ENCODE peak calls at places on chromosomes 12 and 14, in six cellular contexts. One of them, this sample, is unnamed.

GRCh38 chr12:109961612-109962011 is 34.6 kb downstream of the GIT2 start:
- DNase-seq in A549: no peak
- DNase-seq in tibial nerve: no peak
- DNase-seq in psoas muscle: no peak
- DNase-seq in CD8-positive, alpha-beta T cell: no peak
- DNase-seq in brain microvascular endothelial cell: no peak
- DNase-seq in this sample: no peak

GRCh38 chr14:39015360-39015961 is 87.6 kb downstream of the SEC23A start:
- DNase-seq in A549: peak; percentile 46
- DNase-seq in tibial nerve: no peak
- DNase-seq in psoas muscle: no peak
- DNase-seq in CD8-positive, alpha-beta T cell: no peak
- DNase-seq in brain microvascular endothelial cell: peak; percentile 26
- DNase-seq in this sample: no peak

GRCh38 chr12:109053382-109054123 is 1.2 kb downstream of the USP30 start:
- DNase-seq in A549: no peak
- DNase-seq in tibial nerve: no peak
- DNase-seq in psoas muscle: no peak
- DNase-seq in CD8-positive, alpha-beta T cell: no peak
- DNase-seq in brain microvascular endothelial cell: no peak
- DNase-seq in this sample: no peak

GRCh38 chr12:78970041-78970440 is 105.5 kb downstream of the SYT1 start:
- DNase-seq in A549: no peak
- DNase-seq in tibial nerve: no peak
- DNase-seq in psoas muscle: no peak
- DNase-seq in CD8-positive, alpha-beta T cell: no peak
- DNase-seq in brain microvascular endothelial cell: no peak
- DNase-seq in this sample: no peak

GRCh38 chr14:99481745-99482099 is 513 bp downstream of the CCNK start:
- DNase-seq in A549: peak; percentile 40
- DNase-seq in tibial nerve: no peak
- DNase-seq in psoas muscle: no peak
- DNase-seq in CD8-positive, alpha-beta T cell: no peak
- DNase-seq in brain microvascular endothelial cell: peak; percentile 18
- DNase-seq in this sample: no peak

GRCh38 chr14:72925171-72925759 is 999 bp upstream of the DCAF4 start:
- DNase-seq in A549: no peak
- DNase-seq in tibial nerve: no peak
- DNase-seq in psoas muscle: no peak
- DNase-seq in CD8-positive, alpha-beta T cell: no peak
- DNase-seq in brain microvascular endothelial cell: no peak
- DNase-seq in this sample: no peak

GRCh38 chr14:51185754-51186153 is 54.3 kb upstream of the TMX1 start:
- DNase-seq in A549: no peak
- DNase-seq in tibial nerve: no peak
- DNase-seq in psoas muscle: no peak
- DNase-seq in CD8-positive, alpha-beta T cell: no peak
- DNase-seq in brain microvascular endothelial cell: no peak
- DNase-seq in this sample: no peak

GRCh38 chr14:37150414-37150813 is 22.0 kb downstream of the SLC25A21 start:
- DNase-seq in A549: peak; percentile 44
- DNase-seq in tibial nerve: no peak
- DNase-seq in psoas muscle: no peak
- DNase-seq in CD8-positive, alpha-beta T cell: no peak
- DNase-seq in brain microvascular endothelial cell: peak; percentile 14
- DNase-seq in this sample: no peak

GRCh38 chr14:75283162-75283883 is 4.7 kb downstream of the FOS start:
- DNase-seq in A549: no peak
- DNase-seq in tibial nerve: peak; percentile 62
- DNase-seq in psoas muscle: no peak
- DNase-seq in CD8-positive, alpha-beta T cell: peak; percentile 51
- DNase-seq in brain microvascular endothelial cell: peak; percentile 66
- DNase-seq in this sample: no peak

GRCh38 chr12:127881371-127882140 is 385.4 kb upstream of the TMEM132C start:
- DNase-seq in A549: no peak
- DNase-seq in tibial nerve: no peak
- DNase-seq in psoas muscle: no peak
- DNase-seq in CD8-positive, alpha-beta T cell: no peak
- DNase-seq in brain microvascular endothelial cell: no peak
- DNase-seq in this sample: no peak

GRCh38 chr12:52235001-52235760 is 2.1 kb downstream of the KRT7 start:
- DNase-seq in A549: no peak
- DNase-seq in tibial nerve: no peak
- DNase-seq in psoas muscle: peak; percentile 47
- DNase-seq in CD8-positive, alpha-beta T cell: no peak
- DNase-seq in brain microvascular endothelial cell: no peak
- DNase-seq in this sample: no peak

GRCh38 chr14:99571303-99571986 is 32.6 kb downstream of the CCDC85C start:
- DNase-seq in A549: no peak
- DNase-seq in tibial nerve: no peak
- DNase-seq in psoas muscle: no peak
- DNase-seq in CD8-positive, alpha-beta T cell: peak; percentile 18
- DNase-seq in brain microvascular endothelial cell: no peak
- DNase-seq in this sample: peak; percentile 85

GRCh38 chr12:49623142-49623899 is at the start of gene PRPF40B:
- DNase-seq in A549: peak; percentile 95
- DNase-seq in tibial nerve: peak; percentile 72
- DNase-seq in psoas muscle: peak; percentile 95
- DNase-seq in CD8-positive, alpha-beta T cell: peak; percentile 92
- DNase-seq in brain microvascular endothelial cell: peak; percentile 65
- DNase-seq in this sample: peak; percentile 92

GRCh38 chr14:104685216-104685997 is 4.0 kb upstream of the INF2 start:
- DNase-seq in A549: no peak
- DNase-seq in tibial nerve: no peak
- DNase-seq in psoas muscle: peak; percentile 10
- DNase-seq in CD8-positive, alpha-beta T cell: no peak
- DNase-seq in brain microvascular endothelial cell: no peak
- DNase-seq in this sample: no peak

DNA sequence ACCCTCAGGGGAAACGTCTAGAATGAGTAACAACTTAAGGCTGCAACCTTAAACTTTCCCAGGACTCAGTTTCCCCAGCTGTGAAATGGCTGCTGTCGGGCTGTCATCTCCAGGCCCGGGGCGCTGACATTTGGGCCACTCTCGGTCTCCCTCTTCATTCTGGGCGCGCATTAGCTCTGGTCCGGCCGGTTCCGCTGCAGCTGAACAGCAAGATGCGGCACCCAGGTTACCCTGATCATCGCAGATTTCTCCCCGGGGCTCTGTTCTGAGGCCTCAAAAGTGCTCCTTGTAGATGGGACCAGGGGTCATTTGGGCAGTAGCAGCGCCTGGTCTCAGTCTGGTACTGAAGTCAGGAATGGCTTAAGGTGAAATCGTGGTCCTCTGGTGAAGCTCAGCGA is 890 bp upstream of the BCL7A start:
- DNase-seq in A549: no peak
- DNase-seq in tibial nerve: no peak
- DNase-seq in psoas muscle: no peak
- DNase-seq in CD8-positive, alpha-beta T cell: no peak
- DNase-seq in brain microvascular endothelial cell: no peak
- DNase-seq in this sample: no peak
- H3K27ac ChIP-seq in A549: peak overlapping the region; percentile 89
- H3K27ac ChIP-seq in tibial nerve: no peak overlapping the region
- H3K27ac ChIP-seq in psoas muscle: no peak overlapping the region
- H3K27ac ChIP-seq in CD8-positive, alpha-beta T cell: no peak overlapping the region
- H3K27ac ChIP-seq in brain microvascular endothelial cell: no peak overlapping the region
- H3K27ac ChIP-seq in this sample: no peak overlapping the region

GRCh38 chr14:69547701-69548348 is 26.8 kb downstream of the CCDC177 start:
- DNase-seq in A549: no peak
- DNase-seq in tibial nerve: no peak
- DNase-seq in psoas muscle: no peak
- DNase-seq in CD8-positive, alpha-beta T cell: no peak
- DNase-seq in brain microvascular endothelial cell: peak; percentile 14
- DNase-seq in this sample: no peak

GRCh38 chr14:69542311-69542710 is 32.4 kb downstream of the CCDC177 start:
- DNase-seq in A549: no peak
- DNase-seq in tibial nerve: no peak
- DNase-seq in psoas muscle: no peak
- DNase-seq in CD8-positive, alpha-beta T cell: no peak
- DNase-seq in brain microvascular endothelial cell: no peak
- DNase-seq in this sample: no peak

GRCh38 chr14:69540654-69541335 is 33.9 kb downstream of the CCDC177 start:
- DNase-seq in A549: no peak
- DNase-seq in tibial nerve: no peak
- DNase-seq in psoas muscle: no peak
- DNase-seq in CD8-positive, alpha-beta T cell: no peak
- DNase-seq in brain microvascular endothelial cell: no peak
- DNase-seq in this sample: no peak

GRCh38 chr14:69539631-69540410 is 34.9 kb downstream of the CCDC177 start:
- DNase-seq in A549: no peak
- DNase-seq in tibial nerve: peak; percentile 25
- DNase-seq in psoas muscle: no peak
- DNase-seq in CD8-positive, alpha-beta T cell: no peak
- DNase-seq in brain microvascular endothelial cell: no peak
- DNase-seq in this sample: peak; percentile 78

DNA sequence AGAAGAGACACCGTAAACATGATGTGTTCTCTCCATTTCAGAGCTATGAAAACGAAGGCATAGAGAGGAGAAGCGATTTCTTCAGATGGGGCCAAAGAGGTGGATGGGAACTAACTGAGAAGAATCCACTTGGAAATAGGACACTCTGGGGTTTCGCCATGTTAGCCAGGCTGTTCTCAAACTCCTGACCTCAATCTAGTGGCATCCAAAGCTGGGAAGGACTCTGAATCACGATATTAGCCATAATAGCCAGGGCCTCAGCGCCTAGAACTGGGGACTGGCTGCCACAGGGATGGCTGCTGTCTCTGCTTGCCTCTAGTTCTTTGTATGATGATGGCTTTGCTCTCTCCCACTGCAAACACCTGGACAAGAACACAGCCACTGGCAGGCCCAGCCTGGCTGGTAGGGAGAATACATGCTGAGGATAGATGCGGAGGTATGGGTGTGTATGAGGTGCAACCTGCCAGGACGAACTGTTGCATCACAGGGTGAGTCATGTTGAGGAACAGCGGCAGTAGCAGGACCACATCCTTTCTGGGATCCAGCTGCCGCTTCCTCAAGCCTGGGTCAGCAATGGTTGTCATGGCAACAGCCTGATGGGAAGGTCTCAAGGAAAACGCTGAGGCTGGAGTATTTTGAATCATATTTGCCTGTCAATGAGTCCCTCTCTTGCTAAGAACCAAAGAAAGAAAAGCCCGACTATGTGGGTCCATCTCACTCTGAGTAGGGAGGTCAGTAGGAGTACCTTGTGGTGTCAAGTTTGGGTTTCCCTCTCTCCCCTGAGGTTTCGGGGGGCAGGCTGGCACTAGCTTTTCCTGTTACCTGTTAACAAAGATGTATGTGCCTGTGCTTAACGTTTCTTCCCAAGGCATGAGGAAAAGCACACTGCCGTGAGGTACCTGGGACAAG is 31.1 kb downstream of the CCDC177 start:
- DNase-seq in A549: peak; percentile 39
- DNase-seq in tibial nerve: peak; percentile 45
- DNase-seq in psoas muscle: no peak
- DNase-seq in CD8-positive, alpha-beta T cell: no peak
- DNase-seq in brain microvascular endothelial cell: peak; percentile 88
- DNase-seq in this sample: no peak
- H3K27ac ChIP-seq in A549: no peak overlapping the region
- H3K27ac ChIP-seq in tibial nerve: no peak overlapping the region
- H3K27ac ChIP-seq in psoas muscle: no peak overlapping the region
- H3K27ac ChIP-seq in CD8-positive, alpha-beta T cell: no peak overlapping the region
- H3K27ac ChIP-seq in brain microvascular endothelial cell: no peak overlapping the region
- H3K27ac ChIP-seq in this sample: no peak overlapping the region

DNA sequence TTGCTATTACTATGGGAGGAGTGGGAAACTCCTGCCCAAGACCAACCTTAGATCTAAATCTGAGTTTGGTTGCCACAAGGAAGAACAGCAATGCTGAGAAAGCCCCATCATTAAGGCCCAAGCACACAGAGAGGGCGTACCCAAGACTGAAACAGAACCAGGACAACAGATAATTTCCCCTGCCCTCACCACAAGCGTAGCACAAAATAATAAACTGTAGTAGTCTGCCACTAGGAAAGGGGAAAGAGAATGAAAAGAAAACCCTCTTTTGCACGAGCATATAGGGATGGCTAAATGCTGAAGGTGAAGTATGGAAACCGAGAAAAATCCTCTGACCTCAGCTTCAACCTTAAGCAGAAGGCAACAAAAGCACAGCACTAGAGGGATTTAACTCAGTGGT is 76.5 kb upstream of the DHRS4 start:
- DNase-seq in A549: no peak
- DNase-seq in tibial nerve: no peak
- DNase-seq in psoas muscle: no peak
- DNase-seq in CD8-positive, alpha-beta T cell: no peak
- DNase-seq in brain microvascular endothelial cell: no peak
- DNase-seq in this sample: no peak
- H3K27ac ChIP-seq in A549: no peak overlapping the region
- H3K27ac ChIP-seq in tibial nerve: no peak overlapping the region
- H3K27ac ChIP-seq in psoas muscle: no peak overlapping the region
- H3K27ac ChIP-seq in CD8-positive, alpha-beta T cell: no peak overlapping the region
- H3K27ac ChIP-seq in brain microvascular endothelial cell: no peak overlapping the region
- H3K27ac ChIP-seq in this sample: no peak overlapping the region

GRCh38 chr12:93825501-93825888 is 148.3 kb downstream of the CRADD start:
- DNase-seq in A549: no peak
- DNase-seq in tibial nerve: no peak
- DNase-seq in psoas muscle: no peak
- DNase-seq in CD8-positive, alpha-beta T cell: no peak
- DNase-seq in brain microvascular endothelial cell: no peak
- DNase-seq in this sample: no peak

GRCh38 chr12:93825926-93826599 is 148.9 kb downstream of the CRADD start:
- DNase-seq in A549: no peak
- DNase-seq in tibial nerve: no peak
- DNase-seq in psoas muscle: no peak
- DNase-seq in CD8-positive, alpha-beta T cell: no peak
- DNase-seq in brain microvascular endothelial cell: no peak
- DNase-seq in this sample: no peak

GRCh38 chr12:93827179-93827578 is 150.0 kb downstream of the CRADD start:
- DNase-seq in A549: no peak
- DNase-seq in tibial nerve: no peak
- DNase-seq in psoas muscle: no peak
- DNase-seq in CD8-positive, alpha-beta T cell: no peak
- DNase-seq in brain microvascular endothelial cell: no peak
- DNase-seq in this sample: no peak

GRCh38 chr12:93824514-93825500 is 147.6 kb downstream of the CRADD start:
- DNase-seq in A549: no peak
- DNase-seq in tibial nerve: no peak
- DNase-seq in psoas muscle: no peak
- DNase-seq in CD8-positive, alpha-beta T cell: no peak
- DNase-seq in brain microvascular endothelial cell: peak; percentile 44
- DNase-seq in this sample: no peak

DNA sequence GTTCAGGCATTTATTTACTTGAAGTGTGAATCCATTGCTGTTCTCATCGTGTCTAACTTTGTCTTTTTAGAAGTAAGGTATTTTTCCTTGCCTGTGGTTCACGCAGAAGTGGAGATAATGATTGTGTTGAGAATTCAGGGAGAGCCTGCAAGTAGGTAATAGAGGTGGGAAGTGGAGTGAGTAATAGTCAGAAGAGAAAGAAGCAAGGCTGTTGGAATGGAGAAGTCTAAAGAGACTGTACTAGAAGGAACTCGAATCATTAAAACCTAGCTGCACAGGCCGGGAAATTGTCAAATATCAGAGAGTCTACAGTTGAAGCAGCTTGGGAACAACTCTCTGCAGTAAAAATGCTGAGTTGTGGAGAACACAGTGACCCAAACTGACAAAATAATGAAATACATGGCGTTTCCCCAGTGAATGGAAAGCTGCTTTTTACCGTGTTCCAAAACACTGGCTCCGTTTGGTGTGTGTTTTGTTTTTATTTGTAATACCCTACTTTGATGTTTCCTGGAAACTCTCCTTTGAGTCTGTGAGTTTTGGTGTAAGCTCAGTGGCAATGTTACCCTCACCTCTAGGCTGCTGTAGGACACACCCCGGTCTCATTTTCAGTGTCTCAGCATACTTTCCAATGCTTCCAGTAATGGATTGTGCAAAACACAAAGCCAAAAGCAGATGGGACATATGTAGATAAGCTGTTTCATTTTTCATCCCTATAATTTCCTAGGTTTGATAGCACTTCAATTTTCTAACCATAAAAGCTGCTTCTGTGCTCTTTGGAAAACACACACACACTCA is 146.6 kb downstream of the CRADD start:
- DNase-seq in A549: no peak
- DNase-seq in tibial nerve: no peak
- DNase-seq in psoas muscle: no peak
- DNase-seq in CD8-positive, alpha-beta T cell: no peak
- DNase-seq in brain microvascular endothelial cell: no peak
- DNase-seq in this sample: no peak
- H3K27ac ChIP-seq in A549: no peak overlapping the region
- H3K27ac ChIP-seq in tibial nerve: peak overlapping the region; percentile 53
- H3K27ac ChIP-seq in psoas muscle: no peak overlapping the region
- H3K27ac ChIP-seq in CD8-positive, alpha-beta T cell: no peak overlapping the region
- H3K27ac ChIP-seq in brain microvascular endothelial cell: no peak overlapping the region
- H3K27ac ChIP-seq in this sample: no peak overlapping the region